ENCODE peak calls at places on chromosomes 6 and 20, in four cellular contexts. Y, A, P and W are unnamed samples.

GRCh38 chr6:39280247-39280731 is 33.9 kb downstream of the KCNK17 start:
- DNase-seq in P (peak), Y (peak), A (no peak), W (peak)

GRCh38 chr6:38355519-38355918 is 284.2 kb downstream of the BTBD9 start:
- DNase-seq in Y (no peak), P (no peak), A (no peak), W (no peak)

GRCh38 chr20:1264727-1265126 is 1.4 kb upstream of the SNPH start:
- DNase-seq in Y (no peak), P (no peak), A (no peak), W (no peak)

GRCh38 chr6:40874495-40874894 is 164.5 kb downstream of the UNC5CL start:
- DNase-seq in Y (no peak), A (no peak), P (no peak), W (no peak)

GRCh38 chr20:52943185-52943841 is 28.8 kb upstream of the TSHZ2 start:
- DNase-seq in Y (peak), A (no peak), P (no peak), W (no peak)

GRCh38 chr6:157459327-157459726 is 78.3 kb downstream of the ZDHHC14 start:
- DNase-seq in P (no peak), Y (no peak), A (no peak), W (no peak)

GRCh38 chr6:527989-528673 is 128.8 kb downstream of the HUS1B start:
- DNase-seq in P (no peak), A (no peak), Y (no peak), W (no peak)

GRCh38 chr6:114315841-114316595 is 26.8 kb downstream of the HS3ST5 start:
- DNase-seq in Y (no peak), A (no peak), P (no peak), W (no peak)

GRCh38 chr6:15246217-15247211 is 645 bp downstream of the JARID2 start:
- DNase-seq in A (no peak), Y (peak), P (no peak), W (no peak)

GRCh38 chr6:32622545-32623401 is 14.4 kb upstream of the HLA-DQA1 start:
- DNase-seq in Y (peak), P (no peak), A (no peak), W (no peak)

GRCh38 chr20:23050847-23051627 is 1.6 kb upstream of the THBD start:
- DNase-seq in A (no peak), Y (peak), P (peak), W (no peak)

GRCh38 chr6:5190467-5190866 is 70.3 kb downstream of the LYRM4 start:
- DNase-seq in A (no peak), P (peak), Y (peak), W (no peak)